ENCODE peak calls at places on chromosomes 3 and 15, in eight cellular contexts. L is adrenal gland; K is kidney; F is T-helper 1 cell; T is sciatic nerve; V is GM03348; C is stimulated activated CD4-positive, alpha-beta T cell treated with anti-CD3 and anti-CD28 coated beads, TNF-alpha, amount 100 ng/mL, for 24 hours; G is activated T-cell treated with anti-CD3 and anti-CD28 coated beads for 1 hour. Z is an unnamed sample.

GRCh38 chr3:146256851-146257486 is 6.1 kb upstream of the PLSCR4 start:
- DNase-seq in L (no peak), K (no peak), F (no peak), T (no peak), V (no peak), C (no peak), G (no peak), Z (no peak)

GRCh38 chr15:32943691-32944090 is 225.9 kb downstream of the GREM1 start:
- DNase-seq in L (no peak), K (no peak), F (no peak), T (no peak), V (no peak), C (no peak), G (no peak), Z (no peak)

GRCh38 chr3:50226888-50227389 is 9.1 kb upstream of the GNAI2 start:
- DNase-seq in L (peak; percentile 59), K (peak; percentile 86), F (no peak), T (no peak), V (peak; percentile 61), C (peak; percentile 30), G (no peak), Z (no peak)

GRCh38 chr15:89500397-89501270 is 4.3 kb upstream of the RHCG start:
- DNase-seq in L (no peak), K (peak; percentile 15), F (no peak), T (peak; percentile 30), V (no peak), C (no peak), G (no peak), Z (peak; percentile 49)

GRCh38 chr15:99438691-99439523 is 126.9 kb upstream of the MEF2A start:
- DNase-seq in L (no peak), K (peak; percentile 63), F (no peak), T (peak; percentile 55), V (no peak), C (no peak), G (no peak), Z (peak; percentile 51)

GRCh38 chr3:14472471-14473351 is 67.4 kb downstream of the GRIP2 start:
- DNase-seq in L (peak; percentile 81), K (peak; percentile 86), F (no peak), T (peak; percentile 58), V (peak; percentile 94), C (no peak), G (no peak), Z (peak; percentile 98)

GRCh38 chr15:88375234-88375926 is 91.8 kb downstream of the MRPL46 start:
- DNase-seq in L (no peak), K (no peak), F (no peak), T (no peak), V (peak; percentile 82), C (no peak), G (no peak), Z (peak; percentile 77)

GRCh38 chr3:27228805-27229204 is 140.4 kb downstream of the NEK10 start:
- DNase-seq in L (no peak), K (no peak), F (no peak), T (no peak), V (no peak), C (no peak), G (no peak), Z (peak; percentile 50)

GRCh38 chr3:122982202-122983185 is 45.1 kb downstream of the SEMA5B start:
- DNase-seq in L (no peak), K (no peak), F (no peak), T (no peak), V (no peak), C (no peak), G (no peak), Z (peak; percentile 78)

GRCh38 chr3:10742031-10742671 is 73.9 kb upstream of the SLC6A11 start:
- DNase-seq in L (no peak), K (no peak), F (no peak), T (no peak), V (no peak), C (no peak), G (no peak), Z (peak; percentile 32)

GRCh38 chr3:46811615-46812236 is 51.5 kb downstream of the MYL3 start:
- DNase-seq in L (no peak), K (peak; percentile 72), F (no peak), T (no peak), V (no peak), C (no peak), G (no peak), Z (peak; percentile 88)

GRCh38 chr3:158489181-158489580 is 81.8 kb upstream of the MLF1 start:
- DNase-seq in L (no peak), K (no peak), F (no peak), T (no peak), V (no peak), C (no peak), G (no peak), Z (no peak)

GRCh38 chr15:65416845-65417416 is 5.8 kb downstream of the IGDCC4 start:
- DNase-seq in L (no peak), K (peak; percentile 24), F (no peak), T (no peak), V (no peak), C (no peak), G (no peak), Z (no peak)

GRCh38 chr15:54462511-54462913 is 484.3 kb downstream of the UNC13C start:
- DNase-seq in L (no peak), K (peak; percentile 52), F (no peak), T (no peak), V (no peak), C (no peak), G (no peak), Z (no peak)

Z was measured in islet precursor cell.